ENCODE peak calls at places on chromosomes 13 and 19, in seven cellular contexts. I is KBM-7, F is neural progenitor cell, E is foreskin fibroblast, L is K562, O is cardiac muscle cell, N is posterior vena cava. U is an unnamed sample.

GRCh38 chr13:114009590-114010400 is 35.9 kb upstream of the C13orf46 start:
- DNase-seq in I (no peak), F (no peak), E (no peak), L (no peak), O (no peak), N (no peak), U (no peak)

GRCh38 chr13:20960663-20961309 is 58.2 kb upstream of the XPO4 start:
- DNase-seq in I (peak), F (no peak), E (no peak), L (peak), O (no peak), N (no peak), U (no peak)

GRCh38 chr13:30375436-30375835 is 46.9 kb upstream of the UBE2L5 start:
- DNase-seq in I (no peak), F (no peak), E (no peak), L (no peak), O (no peak), N (no peak), U (no peak)

GRCh38 chr19:13692096-13692495 is 72.2 kb upstream of the MRI1 start:
- DNase-seq in I (no peak), F (no peak), E (peak), L (no peak), O (peak), N (no peak), U (no peak)

GRCh38 chr19:55005684-55006488 is 32.2 kb downstream of the GP6 start:
- DNase-seq in I (peak), F (peak), E (no peak), L (peak), O (peak), N (no peak), U (peak)

GRCh38 chr19:19137556-19138109 is 645 bp downstream of the TMEM161A start:
- DNase-seq in I (no peak), F (peak), E (no peak), L (peak), O (peak), N (no peak), U (no peak)

GRCh38 chr13:24299488-24300114 is 9.8 kb upstream of the C1QTNF9 start:
- DNase-seq in I (no peak), F (no peak), E (no peak), L (no peak), O (no peak), N (no peak), U (no peak)

GRCh38 chr19:44943801-44944249 is 1.8 kb downstream of the APOC4 start:
- DNase-seq in I (peak), F (no peak), E (peak), L (peak), O (no peak), N (peak), U (no peak)

GRCh38 chr19:6577410-6578125 is 13.4 kb downstream of the CD70 start:
- DNase-seq in I (peak), F (no peak), E (no peak), L (peak), O (no peak), N (no peak), U (peak)

GRCh38 chr19:1392407-1392806 is 8.7 kb downstream of the NDUFS7 start:
- DNase-seq in I (no peak), F (no peak), E (no peak), L (no peak), O (no peak), N (no peak), U (no peak)

GRCh38 chr19:19474950-19475781 is 40.2 kb downstream of the TSSK6 start:
- DNase-seq in I (no peak), F (peak), E (no peak), L (no peak), O (no peak), N (no peak), U (no peak)

GRCh38 chr19:17227798-17228367 is 1.9 kb downstream of the OCEL1 start:
- DNase-seq in I (no peak), F (no peak), E (no peak), L (peak), O (no peak), N (no peak), U (no peak)

GRCh38 chr13:74560325-74560724 is 426.1 kb upstream of the KLF12 start:
- DNase-seq in I (no peak), F (no peak), E (no peak), L (no peak), O (no peak), N (no peak), U (no peak)

GRCh38 chr19:22532388-22533310 is 101.5 kb upstream of the ZNF492 start:
- DNase-seq in I (no peak), F (no peak), E (no peak), L (no peak), O (peak), N (peak), U (no peak)

U was measured in HFF-Myc.